ENCODE peak calls at places on chromosomes 12 and 14, in four cellular contexts. One of them, this sample, is unnamed.

GRCh38 chr12:15688202-15688736 is 100.9 kb downstream of the EPS8 start:
- DNase-seq in NT2/D1: no peak
- DNase-seq in HepG2: no peak
- DNase-seq in GM12878: no peak
- DNase-seq in this sample: peak

GRCh38 chr14:60357551-60357930 is 108.5 kb downstream of the PPM1A start:
- DNase-seq in GM12878: no peak
- DNase-seq in HepG2: no peak
- DNase-seq in NT2/D1: no peak
- DNase-seq in this sample: no peak

GRCh38 chr12:56074396-56074795 is 5.6 kb upstream of the ERBB3 start:
- DNase-seq in HepG2: no peak
- DNase-seq in NT2/D1: no peak
- DNase-seq in GM12878: no peak
- DNase-seq in this sample: no peak

GRCh38 chr12:116416161-116416560 is 138.7 kb upstream of the MED13L start:
- DNase-seq in NT2/D1: no peak
- DNase-seq in GM12878: no peak
- DNase-seq in HepG2: no peak
- DNase-seq in this sample: no peak

GRCh38 chr14:70027785-70028428 is 148.7 kb downstream of the SMOC1 start:
- DNase-seq in NT2/D1: peak
- DNase-seq in HepG2: peak
- DNase-seq in GM12878: no peak
- DNase-seq in this sample: peak

GRCh38 chr12:122847921-122848421 is 12.7 kb downstream of the HIP1R start:
- DNase-seq in GM12878: no peak
- DNase-seq in NT2/D1: no peak
- DNase-seq in HepG2: no peak
- DNase-seq in this sample: no peak

GRCh38 chr12:40310201-40310600 is 85.4 kb downstream of the LRRK2 start:
- DNase-seq in NT2/D1: no peak
- DNase-seq in HepG2: peak
- DNase-seq in GM12878: no peak
- DNase-seq in this sample: no peak

GRCh38 chr14:102418169-102418852 is 55.6 kb downstream of the TECPR2 start:
- DNase-seq in HepG2: no peak
- DNase-seq in NT2/D1: no peak
- DNase-seq in GM12878: no peak
- DNase-seq in this sample: no peak

GRCh38 chr12:108592033-108592909 is 5.6 kb downstream of the TMEM119 start:
- DNase-seq in GM12878: no peak
- DNase-seq in HepG2: no peak
- DNase-seq in NT2/D1: no peak
- DNase-seq in this sample: no peak

GRCh38 chr14:105860615-105861580 is 334.5 kb downstream of the TMEM121 start:
- DNase-seq in GM12878: no peak
- DNase-seq in HepG2: no peak
- DNase-seq in NT2/D1: no peak
- DNase-seq in this sample: no peak

GRCh38 chr12:105623337-105623736 is 292.8 kb downstream of the C12orf75 start:
- DNase-seq in HepG2: no peak
- DNase-seq in GM12878: no peak
- DNase-seq in NT2/D1: no peak
- DNase-seq in this sample: no peak

GRCh38 chr12:111393700-111394275 is 11.9 kb upstream of the SH2B3 start:
- DNase-seq in NT2/D1: no peak
- DNase-seq in GM12878: no peak
- DNase-seq in HepG2: no peak
- DNase-seq in this sample: no peak

GRCh38 chr14:85934886-85935254 is 404.9 kb downstream of the FLRT2 start:
- DNase-seq in GM12878: peak
- DNase-seq in NT2/D1: no peak
- DNase-seq in HepG2: no peak
- DNase-seq in this sample: no peak

GRCh38 chr14:105010106-105010505 is 10.8 kb downstream of the CDCA4 start:
- DNase-seq in HepG2: no peak
- DNase-seq in NT2/D1: no peak
- DNase-seq in GM12878: no peak
- DNase-seq in this sample: no peak

GRCh38 chr12:127107744-127108143 is 1159.2 kb upstream of the TMEM132C start:
- DNase-seq in NT2/D1: no peak
- DNase-seq in HepG2: no peak
- DNase-seq in GM12878: no peak
- DNase-seq in this sample: no peak

GRCh38 chr12:110039085-110039807 is 9.1 kb downstream of the C12orf76 start:
- DNase-seq in NT2/D1: no peak
- DNase-seq in HepG2: peak
- DNase-seq in GM12878: no peak
- DNase-seq in this sample: no peak

GRCh38 chr12:8018666-8019581 is 13.6 kb upstream of the FOXJ2 start:
- DNase-seq in NT2/D1: peak
- DNase-seq in HepG2: peak
- DNase-seq in GM12878: no peak
- DNase-seq in this sample: no peak

GRCh38 chr12:46480282-46480681 is 107.7 kb upstream of the SLC38A2 start:
- DNase-seq in HepG2: no peak
- DNase-seq in NT2/D1: no peak
- DNase-seq in GM12878: no peak
- DNase-seq in this sample: no peak

GRCh38 chr14:81772391-81772790 is 238.7 kb upstream of the SEL1L start:
- DNase-seq in HepG2: no peak
- DNase-seq in GM12878: no peak
- DNase-seq in NT2/D1: no peak
- DNase-seq in this sample: no peak

GRCh38 chr14:103151270-103151933 is 28.1 kb downstream of the TNFAIP2 start:
- DNase-seq in NT2/D1: no peak
- DNase-seq in GM12878: no peak
- DNase-seq in HepG2: no peak
- DNase-seq in this sample: no peak

GRCh38 chr14:62117718-62118164 is 355.5 kb downstream of the SNAPC1 start:
- DNase-seq in NT2/D1: no peak
- DNase-seq in GM12878: no peak
- DNase-seq in HepG2: no peak
- DNase-seq in this sample: no peak

GRCh38 chr14:62118871-62119270 is 356.7 kb downstream of the SNAPC1 start:
- DNase-seq in HepG2: no peak
- DNase-seq in NT2/D1: no peak
- DNase-seq in GM12878: no peak
- DNase-seq in this sample: no peak

GRCh38 chr14:62118461-62118860 is 356.2 kb downstream of the SNAPC1 start:
- DNase-seq in NT2/D1: no peak
- DNase-seq in GM12878: no peak
- DNase-seq in HepG2: no peak
- DNase-seq in this sample: no peak

DNA sequence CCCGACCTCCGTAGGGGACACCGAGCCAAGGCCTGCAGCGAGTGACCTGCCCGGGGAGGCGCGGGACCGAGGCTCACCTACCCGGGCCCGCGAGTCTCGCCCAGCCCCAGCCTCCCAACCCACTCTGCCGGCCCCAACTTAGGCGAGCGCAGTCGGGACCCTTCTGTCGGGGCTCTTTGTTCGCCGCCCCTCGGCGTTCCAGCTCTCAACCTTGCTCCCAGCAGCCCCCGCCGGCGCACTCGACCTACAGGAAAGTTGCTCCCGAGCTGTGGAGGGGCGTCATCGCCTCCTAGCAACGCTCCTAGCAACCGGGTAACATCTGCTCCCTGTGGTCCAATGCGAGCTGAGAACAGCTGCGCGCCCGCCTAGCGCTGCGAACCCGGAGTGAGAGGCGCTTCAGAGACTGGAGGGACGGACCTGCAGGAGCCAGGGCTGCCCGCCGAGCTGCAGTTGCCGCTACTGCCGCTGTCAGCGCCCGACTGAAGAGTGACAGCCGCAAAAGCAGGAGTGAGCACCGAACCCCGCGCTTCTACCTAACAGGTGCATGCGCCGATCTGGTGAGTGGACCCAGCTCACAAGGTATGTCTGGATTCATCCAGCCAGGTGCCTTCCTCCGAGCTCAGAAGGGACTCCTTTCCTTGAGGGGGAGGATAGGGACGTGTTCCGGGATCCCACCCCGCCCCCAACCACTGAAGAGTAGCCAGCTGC is 354.9 kb downstream of the SNAPC1 start:
- DNase-seq in NT2/D1: peak
- DNase-seq in GM12878: no peak
- DNase-seq in HepG2: peak
- DNase-seq in this sample: peak
- TF ChIP-seq SUZ12 in NT2/D1: no peak
- TF ChIP-seq SUZ12 in GM12878: no peak
- TF ChIP-seq SUZ12 in HepG2: no peak
- TF ChIP-seq SUZ12 in this sample: no peak

DNA sequence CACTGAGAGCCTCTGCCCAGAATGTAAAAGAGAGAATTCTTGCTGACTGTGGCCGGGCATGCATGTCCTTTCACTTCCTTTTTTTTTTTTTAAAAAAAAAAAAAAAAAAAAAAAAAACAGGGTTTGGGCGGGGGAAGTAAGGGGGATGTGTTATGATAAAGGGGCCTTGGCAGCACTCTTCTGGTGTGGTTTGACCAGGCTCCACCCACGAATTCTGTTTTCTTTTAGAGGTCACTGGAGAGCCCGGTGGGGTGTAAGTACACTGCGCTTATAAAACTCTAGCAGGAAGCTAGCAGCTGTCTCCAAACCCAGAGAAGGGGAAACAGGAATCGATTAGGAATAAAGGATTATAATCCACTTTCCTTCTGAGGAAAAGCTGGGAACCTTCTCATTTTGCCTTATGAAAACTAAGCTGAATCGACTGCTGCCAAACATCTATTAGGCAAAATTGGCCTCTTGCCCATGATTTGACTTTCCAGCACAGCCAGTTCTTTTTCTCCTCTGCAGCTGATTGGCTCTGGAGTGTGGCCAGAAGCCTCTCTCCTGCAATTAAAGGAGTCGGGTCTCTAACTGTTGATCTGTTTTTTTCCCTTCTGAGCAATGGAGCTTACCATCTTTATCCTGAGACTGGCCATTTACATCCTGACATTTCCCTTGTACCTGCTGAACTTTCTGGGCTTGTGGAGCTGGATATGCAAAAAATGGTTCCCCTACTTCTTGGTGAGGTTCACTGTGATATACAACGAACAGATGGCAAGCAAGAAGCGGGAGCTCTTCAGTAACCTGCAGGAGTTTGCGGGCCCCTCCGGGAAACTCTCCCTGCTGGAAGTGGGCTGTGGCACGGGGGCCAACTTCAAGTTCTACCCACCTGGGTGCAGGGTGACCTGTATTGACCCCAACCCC is 27.7 kb upstream of the HIGD1C start:
- DNase-seq in NT2/D1: peak
- DNase-seq in HepG2: peak
- DNase-seq in GM12878: peak
- DNase-seq in this sample: peak
- TF ChIP-seq SUZ12 in NT2/D1: no peak
- TF ChIP-seq SUZ12 in HepG2: no peak
- TF ChIP-seq SUZ12 in GM12878: no peak
- TF ChIP-seq SUZ12 in this sample: no peak

GRCh38 chr12:29497588-29497987 is at the start of gene OVCH1:
- DNase-seq in GM12878: no peak
- DNase-seq in HepG2: no peak
- DNase-seq in NT2/D1: no peak
- DNase-seq in this sample: no peak
- TF ChIP-seq SUZ12 in GM12878: no peak
- TF ChIP-seq SUZ12 in HepG2: no peak
- TF ChIP-seq SUZ12 in NT2/D1: no peak
- TF ChIP-seq SUZ12 in this sample: no peak

GRCh38 chr12:84696281-84696680 is 216.3 kb downstream of the SLC6A15 start:
- DNase-seq in NT2/D1: no peak
- DNase-seq in HepG2: no peak
- DNase-seq in GM12878: no peak
- DNase-seq in this sample: no peak

GRCh38 chr12:84701966-84702365 is 210.6 kb downstream of the SLC6A15 start:
- DNase-seq in GM12878: no peak
- DNase-seq in NT2/D1: no peak
- DNase-seq in HepG2: no peak
- DNase-seq in this sample: no peak

GRCh38 chr12:84701041-84701440 is 211.6 kb downstream of the SLC6A15 start:
- DNase-seq in GM12878: no peak
- DNase-seq in HepG2: no peak
- DNase-seq in NT2/D1: no peak
- DNase-seq in this sample: no peak

GRCh38 chr12:84697141-84697540 is 215.5 kb downstream of the SLC6A15 start:
- DNase-seq in GM12878: no peak
- DNase-seq in HepG2: no peak
- DNase-seq in NT2/D1: no peak
- DNase-seq in this sample: no peak

DNA sequence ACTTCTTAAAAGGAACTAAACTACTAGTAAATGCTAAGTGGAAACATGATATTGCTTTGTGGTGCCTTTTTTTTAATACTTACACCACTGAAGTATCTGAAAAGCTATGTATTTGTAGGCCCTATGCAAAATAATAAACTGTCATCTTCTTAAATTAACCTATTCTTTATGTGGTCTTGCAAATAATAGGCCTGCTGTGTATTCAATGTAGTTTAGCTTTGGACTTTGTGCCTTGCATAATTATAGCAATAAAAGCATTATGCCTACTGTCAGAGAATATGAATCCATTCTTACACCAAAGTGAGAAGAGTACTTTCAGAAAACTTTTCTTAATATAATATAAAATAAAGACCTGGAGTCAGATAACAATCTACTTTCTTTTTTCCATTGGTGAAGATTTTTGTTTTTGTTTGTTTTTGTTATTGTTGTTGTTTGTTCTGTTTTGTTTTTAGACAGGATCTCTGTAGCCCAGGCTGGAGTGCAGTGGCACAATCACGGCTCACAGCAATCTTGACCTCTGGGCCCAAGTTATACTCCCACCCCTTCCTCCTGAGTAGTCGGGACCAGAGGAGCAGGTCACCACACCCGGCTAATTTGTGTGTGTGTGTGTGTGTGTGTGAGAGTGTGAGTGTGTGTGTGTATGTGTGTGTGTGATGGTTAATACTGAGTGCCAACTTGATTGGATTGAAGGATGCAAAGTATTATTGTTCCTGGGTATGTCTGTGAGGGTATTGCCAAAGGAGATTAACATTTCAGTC is 213.8 kb downstream of the SLC6A15 start:
- DNase-seq in GM12878: no peak
- DNase-seq in HepG2: no peak
- DNase-seq in NT2/D1: no peak
- DNase-seq in this sample: no peak
- TF ChIP-seq SUZ12 in GM12878: no peak
- TF ChIP-seq SUZ12 in HepG2: no peak
- TF ChIP-seq SUZ12 in NT2/D1: no peak
- TF ChIP-seq SUZ12 in this sample: no peak

GRCh38 chr12:90234455-90234854 is 525.8 kb upstream of the ATP2B1 start:
- DNase-seq in HepG2: no peak
- DNase-seq in GM12878: no peak
- DNase-seq in NT2/D1: no peak
- DNase-seq in this sample: no peak
- TF ChIP-seq SUZ12 in HepG2: no peak
- TF ChIP-seq SUZ12 in GM12878: no peak
- TF ChIP-seq SUZ12 in NT2/D1: no peak
- TF ChIP-seq SUZ12 in this sample: no peak